ENCODE peak calls at places on chromosome 19, in nine cellular contexts. J is mucosa of gallbladder; C is ecto neural progenitor cell; K is stimulated activated CD4-positive, alpha-beta T cell treated with anti-CD3 and anti-CD28 coated beads, Interleukin-12 subunit alpha, Interleukin-12 subunit beta, amount 100 ng/mL, for 4 hours; E is mesothelial cell of epicardium; Q is KG1; H is body of pancreas; O is fibroblast of gingiva; V is AG08396. T is an unnamed sample.

GRCh38 chr19:19028526-19028925 is 4.8 kb downstream of the SUGP2 start:
- DNase-seq in J (no peak), Q (no peak), K (no peak), H (no peak), E (no peak), V (no peak), O (no peak), C (no peak), T (no peak)

GRCh38 chr19:782195-783043 is 14.8 kb upstream of the PTBP1 start:
- DNase-seq in V (peak; percentile 76), Q (no peak), E (no peak), J (peak; percentile 76), C (peak; percentile 73), K (no peak), H (peak; percentile 66), O (peak; percentile 64), T (peak; percentile 81)

GRCh38 chr19:49809155-49809986 is 3.7 kb downstream of the FUZ start:
- DNase-seq in J (peak; percentile 44), E (no peak), O (peak; percentile 37), H (peak; percentile 75), C (peak; percentile 79), K (peak; percentile 44), V (peak; percentile 55), Q (no peak), T (peak; percentile 53)

GRCh38 chr19:57512845-57513244 is 13.1 kb downstream of the ZNF773 start:
- DNase-seq in C (no peak), J (no peak), H (no peak), E (no peak), V (no peak), K (no peak), Q (no peak), O (peak; percentile 16), T (peak; percentile 10)

GRCh38 chr19:38736413-38737280 is 7.6 kb downstream of the CAPN12 start:
- DNase-seq in H (peak; percentile 71), J (peak; percentile 85), O (no peak), C (peak; percentile 74), K (peak; percentile 66), E (no peak), Q (no peak), V (peak; percentile 69), T (no peak)

GRCh38 chr19:45952341-45952690 is 21.3 kb downstream of the NOVA2 start:
- DNase-seq in V (no peak), Q (no peak), C (no peak), H (no peak), O (no peak), E (no peak), K (no peak), J (no peak), T (no peak)

GRCh38 chr19:32598022-32598421 is 17.0 kb downstream of the PDCD5 start:
- DNase-seq in K (no peak), C (no peak), E (no peak), Q (no peak), J (no peak), H (no peak), V (no peak), O (no peak), T (no peak)

GRCh38 chr19:35882074-35882832 is 13.9 kb downstream of the APLP1 start:
- DNase-seq in V (peak; percentile 80), C (no peak), Q (peak; percentile 39), K (no peak), J (peak; percentile 68), H (peak; percentile 78), O (peak; percentile 75), E (no peak), T (peak; percentile 89)

GRCh38 chr19:57302727-57303401 is 17.4 kb upstream of the ZNF543 start:
- DNase-seq in J (no peak), H (no peak), E (no peak), K (no peak), C (no peak), Q (no peak), V (no peak), O (no peak), T (no peak)

GRCh38 chr19:45515081-45515624 is 7.9 kb downstream of the VASP start:
- DNase-seq in J (no peak), C (no peak), O (no peak), V (no peak), E (no peak), K (no peak), Q (peak; percentile 79), H (peak; percentile 72), T (no peak)

GRCh38 chr19:34485831-34486230 is 4.3 kb downstream of the WTIP start:
- DNase-seq in K (no peak), Q (no peak), E (no peak), V (no peak), C (peak; percentile 38), H (no peak), O (no peak), J (no peak), T (no peak)

GRCh38 chr19:1456121-1456900 is 6.4 kb downstream of the APC2 start:
- DNase-seq in C (no peak), O (no peak), E (no peak), V (no peak), J (no peak), H (no peak), Q (no peak), K (no peak), T (no peak)

GRCh38 chr19:12833747-12834417 is 497 bp downstream of the RTBDN start:
- DNase-seq in H (peak; percentile 21), V (peak; percentile 70), K (peak; percentile 43), Q (no peak), C (peak; percentile 81), O (no peak), J (no peak), E (no peak), T (peak; percentile 53)

GRCh38 chr19:34963531-34964406 is at the start of gene ZNF792:
- DNase-seq in K (peak; percentile 51), Q (peak; percentile 16), V (peak; percentile 87), O (peak; percentile 34), E (peak; percentile 49), J (peak; percentile 46), C (peak; percentile 81), H (peak; percentile 60), T (peak; percentile 78)

GRCh38 chr19:14507704-14508246 is 10.4 kb downstream of the DNAJB1 start:
- DNase-seq in H (no peak), C (no peak), J (no peak), E (no peak), Q (no peak), O (peak; percentile 26), K (no peak), V (peak; percentile 53), T (peak; percentile 57)

GRCh38 chr19:54682306-54682705 is 19.5 kb downstream of the LILRB4 start:
- DNase-seq in K (no peak), O (no peak), H (no peak), C (no peak), V (no peak), Q (no peak), E (no peak), J (no peak), T (no peak)

GRCh38 chr19:459724-460511 is 915 bp downstream of the SHC2 start:
- DNase-seq in C (peak; percentile 85), K (peak; percentile 5), J (peak; percentile 66), H (peak; percentile 74), E (peak; percentile 78), O (no peak), V (peak; percentile 88), Q (no peak), T (peak; percentile 55)

GRCh38 chr19:5547881-5548280 is 19.9 kb downstream of the TINCR start:
- DNase-seq in Q (no peak), J (no peak), E (no peak), H (no peak), K (no peak), V (peak; percentile 68), O (no peak), C (no peak), T (peak; percentile 25)

GRCh38 chr19:49681830-49682229 is 4.8 kb downstream of the PRMT1 start:
- DNase-seq in Q (no peak), C (no peak), O (no peak), V (no peak), K (no peak), E (no peak), J (no peak), H (no peak), T (no peak)

GRCh38 chr19:35540356-35540927 is 5.0 kb upstream of the TMEM147 start:
- DNase-seq in E (no peak), J (no peak), C (no peak), O (no peak), Q (no peak), H (no peak), V (no peak), K (no peak), T (no peak)

GRCh38 chr19:39038098-39038497 is 5.7 kb upstream of the FBXO27 start:
- DNase-seq in V (peak; percentile 64), H (peak; percentile 73), E (no peak), K (no peak), Q (no peak), O (peak; percentile 18), C (peak; percentile 78), J (peak; percentile 45), T (peak; percentile 30)

GRCh38 chr19:18488403-18488723 is 33.5 kb downstream of the ELL start:
- DNase-seq in Q (no peak), E (no peak), K (no peak), C (no peak), J (no peak), O (peak; percentile 52), V (peak; percentile 75), H (no peak), T (no peak)

GRCh38 chr19:34363094-34363493 is 1.9 kb upstream of the GPI start:
- DNase-seq in K (no peak), J (no peak), H (no peak), C (no peak), O (no peak), Q (no peak), E (no peak), V (no peak), T (no peak)

GRCh38 chr19:12838182-12838890 is at the start of gene MAST1:
- DNase-seq in C (peak; percentile 82), H (peak; percentile 41), Q (no peak), K (peak; percentile 42), J (no peak), E (no peak), O (no peak), V (peak; percentile 88), T (peak; percentile 63)

GRCh38 chr19:1453525-1454371 is 3.8 kb downstream of the APC2 start:
- DNase-seq in J (no peak), V (peak; percentile 81), K (no peak), H (peak; percentile 26), Q (no peak), O (no peak), C (peak; percentile 72), E (no peak), T (no peak)

GRCh38 chr19:12261554-12261953 is 33.1 kb downstream of the ZNF44 start:
- DNase-seq in K (no peak), C (no peak), H (no peak), V (no peak), Q (no peak), O (no peak), J (no peak), E (no peak), T (no peak)

GRCh38 chr19:14381689-14382474 is 638 bp downstream of the ADGRE5 start:
- DNase-seq in H (peak; percentile 85), J (peak; percentile 33), K (no peak), O (peak; percentile 63), V (peak; percentile 52), E (no peak), Q (no peak), C (no peak), T (no peak)

GRCh38 chr19:19545128-19545591 is 7.1 kb downstream of the CILP2 start:
- DNase-seq in H (no peak), E (no peak), C (no peak), J (no peak), K (no peak), O (no peak), Q (no peak), V (no peak), T (no peak)

GRCh38 chr19:46296722-46297431 is at the start of gene HIF3A:
- DNase-seq in V (peak; percentile 43), K (no peak), J (peak; percentile 67), Q (no peak), C (peak; percentile 94), O (no peak), E (peak; percentile 86), H (peak; percentile 63), T (peak; percentile 82)

GRCh38 chr19:50187937-50188336 is 15.5 kb upstream of the MYH14 start:
- DNase-seq in J (peak; percentile 26), H (no peak), O (no peak), Q (no peak), E (no peak), K (no peak), V (no peak), C (no peak), T (no peak)

GRCh38 chr19:12838893-12839656 is 760 bp downstream of the MAST1 start:
- DNase-seq in O (no peak), J (no peak), C (no peak), E (no peak), Q (no peak), V (no peak), H (no peak), K (no peak), T (no peak)

T was measured in adipocyte.